ENCODE peak calls at places on chromosomes 2 and 18, in five cellular contexts. K is psoas muscle, O is cardiac muscle cell, W is DND-41, D is PC-3. I is an unnamed sample.

GRCh38 chr2:108942231-108943066 is 46.6 kb downstream of the EDAR start:
- DNase-seq in K (no peak), O (no peak), W (no peak), D (no peak), I (no peak)

GRCh38 chr2:239268082-239268481 is 132.7 kb downstream of the HDAC4 start:
- DNase-seq in K (peak), O (no peak), W (no peak), D (peak), I (peak)

GRCh38 chr2:64604929-64605550 is 48.7 kb downstream of the SERTAD2 start:
- DNase-seq in K (no peak), O (peak), W (no peak), D (no peak), I (no peak)

GRCh38 chr18:79697178-79697577 is 17.6 kb downstream of the CTDP1 start:
- DNase-seq in K (no peak), O (no peak), W (no peak), D (no peak), I (no peak)

GRCh38 chr2:123144082-123144481 is 881.0 kb upstream of the CNTNAP5 start:
- DNase-seq in K (no peak), O (no peak), W (no peak), D (no peak), I (no peak)

GRCh38 chr2:195535911-195536522 is 121.0 kb upstream of the SLC39A10 start:
- DNase-seq in K (no peak), O (no peak), W (peak), D (no peak), I (peak)

GRCh38 chr2:229003256-229003655 is 267.8 kb downstream of the PID1 start:
- DNase-seq in K (no peak), O (peak), W (no peak), D (no peak), I (no peak)

GRCh38 chr2:174836345-174836999 is 72.2 kb upstream of the CHRNA1 start:
- DNase-seq in K (no peak), O (peak), W (no peak), D (peak), I (no peak)

GRCh38 chr2:32946314-32947075 is at the start of gene LTBP1:
- DNase-seq in K (peak), O (peak), W (peak), D (peak), I (peak)

GRCh38 chr2:237441605-237442004 is 27.6 kb upstream of the COL6A3 start:
- DNase-seq in K (no peak), O (peak), W (no peak), D (no peak), I (peak)

GRCh38 chr2:159736048-159736447 is 23.7 kb downstream of the MARCHF7 start:
- DNase-seq in K (no peak), O (peak), W (no peak), D (no peak), I (no peak)

GRCh38 chr2:36246320-36246990 is 109.1 kb upstream of the CRIM1 start:
- DNase-seq in K (no peak), O (no peak), W (no peak), D (no peak), I (no peak)

GRCh38 chr2:85390941-85391669 is 19.1 kb downstream of the CAPG start:
- DNase-seq in K (peak), O (peak), W (peak), D (peak), I (peak)

GRCh38 chr2:73907840-73908452 is 15.1 kb downstream of the ACTG2 start:
- DNase-seq in K (no peak), O (peak), W (peak), D (peak), I (peak)

GRCh38 chr2:73285162-73285739 is 973 bp upstream of the FBXO41 start:
- DNase-seq in K (no peak), O (no peak), W (peak), D (no peak), I (peak)

GRCh38 chr2:70551156-70551555 is 2.5 kb downstream of the TGFA start:
- DNase-seq in K (no peak), O (no peak), W (no peak), D (no peak), I (peak)

GRCh38 chr2:226066873-226067272 is 667.4 kb downstream of the NYAP2 start:
- DNase-seq in K (no peak), O (no peak), W (no peak), D (no peak), I (no peak)

DNA sequence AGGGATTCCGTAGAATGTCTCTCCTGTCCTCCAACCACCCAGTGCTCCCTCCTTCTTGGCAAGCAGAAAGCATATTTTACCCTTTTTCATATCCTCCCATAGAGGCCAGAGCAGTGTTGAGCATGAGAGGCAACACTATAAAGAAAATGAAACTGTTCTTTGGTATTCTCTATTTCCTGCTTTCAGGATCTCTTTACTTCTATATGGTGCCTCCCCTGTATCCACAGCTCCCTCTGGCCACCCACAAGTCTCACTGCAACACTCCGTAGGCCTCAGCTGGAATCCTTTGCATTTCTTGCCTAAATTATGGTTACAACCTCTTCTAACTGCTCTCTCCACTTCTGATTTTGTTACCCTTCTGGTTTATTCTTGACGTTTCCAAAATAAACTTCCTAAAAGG is 74.9 kb upstream of the C2orf15 start:
- DNase-seq in K (no peak), O (peak), W (peak), D (peak), I (peak)
- TF ChIP-seq CTCF in K (no peak), O (peak), W (peak), D (peak), I (no peak)

GRCh38 chr18:5425721-5426120 is 118.1 kb downstream of the EPB41L3 start:
- DNase-seq in K (no peak), O (no peak), W (no peak), D (no peak), I (no peak)

GRCh38 chr18:5420909-5421308 is 122.9 kb downstream of the EPB41L3 start:
- DNase-seq in K (no peak), O (no peak), W (no peak), D (no peak), I (no peak)

GRCh38 chr18:5421981-5422380 is 121.8 kb downstream of the EPB41L3 start:
- DNase-seq in K (no peak), O (no peak), W (no peak), D (no peak), I (no peak)

GRCh38 chr18:5422626-5423025 is 121.2 kb downstream of the EPB41L3 start:
- DNase-seq in K (no peak), O (no peak), W (no peak), D (no peak), I (no peak)

GRCh38 chr18:5424903-5425302 is 118.9 kb downstream of the EPB41L3 start:
- DNase-seq in K (no peak), O (peak), W (peak), D (peak), I (no peak)
- TF ChIP-seq CTCF in K (peak), O (peak), W (peak), D (peak), I (peak)

DNA sequence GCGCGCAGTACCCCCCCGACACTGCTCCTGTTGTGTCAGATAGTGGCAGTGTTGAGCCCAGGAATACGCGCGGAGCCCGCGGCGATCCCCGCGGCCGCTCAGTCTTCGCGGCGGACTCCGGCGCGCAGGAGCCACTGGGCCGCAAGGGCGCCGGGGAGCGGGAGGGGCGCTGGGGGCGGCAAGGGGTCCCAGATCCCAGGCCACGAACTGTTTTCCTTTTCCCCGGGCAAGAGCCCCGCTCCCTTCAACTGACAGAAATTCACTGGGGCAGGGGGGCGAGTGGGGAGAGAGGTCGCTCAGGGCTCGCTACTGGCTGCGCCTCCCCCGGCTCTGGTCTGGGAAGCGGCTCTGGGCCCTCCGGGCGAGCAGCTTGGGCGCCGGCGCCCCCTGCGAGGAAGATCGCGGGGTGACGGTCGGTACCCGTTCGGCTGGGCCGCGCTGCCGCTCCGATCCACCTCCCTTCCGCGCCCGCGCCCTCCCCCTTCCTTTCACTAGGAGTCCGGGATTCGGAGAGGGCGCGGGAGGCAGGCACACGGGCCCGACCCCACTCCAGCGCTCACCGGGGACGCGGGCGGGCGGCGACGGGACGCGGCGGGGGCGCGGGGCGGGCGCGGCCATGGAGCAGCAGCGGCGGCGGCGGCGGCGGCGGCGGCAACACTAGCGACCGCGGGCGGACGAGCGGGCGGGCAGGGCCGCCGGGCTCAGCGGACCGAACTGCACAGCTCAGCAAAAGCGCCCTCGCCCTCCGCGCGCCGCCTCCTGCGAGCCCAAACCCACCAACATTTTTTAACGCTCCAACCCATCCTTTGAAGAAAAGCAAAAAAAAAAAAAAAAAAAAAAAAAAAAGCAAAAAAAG is 1.4 kb upstream of the SETBP1 start:
- DNase-seq in K (peak), O (peak), W (peak), D (peak), I (peak)
- TF ChIP-seq CTCF in K (peak), O (peak), W (peak), D (peak), I (peak)

DNA sequence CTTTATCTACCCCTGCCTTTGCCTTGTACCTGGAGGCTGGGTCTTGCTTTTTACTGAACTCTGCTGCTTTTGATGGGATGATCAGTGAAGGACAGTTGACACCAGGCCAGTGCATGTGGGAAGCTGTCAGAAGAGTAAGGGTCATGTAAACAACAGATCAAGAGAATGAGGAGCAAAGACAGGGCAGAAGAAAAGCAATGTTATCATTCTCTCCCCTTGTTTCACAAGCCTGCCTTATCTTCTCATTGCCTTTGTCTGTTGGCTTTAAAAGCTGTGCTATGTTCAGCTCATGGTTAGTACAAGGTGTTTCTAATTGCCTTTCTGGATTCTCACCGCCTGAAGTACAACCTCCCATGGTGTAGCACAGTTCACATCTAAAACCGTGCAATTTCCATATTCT is 27.6 kb downstream of the LYPD1 start:
- DNase-seq in K (no peak), O (no peak), W (no peak), D (no peak), I (no peak)
- TF ChIP-seq CTCF in K (no peak), O (no peak), W (no peak), D (no peak), I (no peak)

DNA sequence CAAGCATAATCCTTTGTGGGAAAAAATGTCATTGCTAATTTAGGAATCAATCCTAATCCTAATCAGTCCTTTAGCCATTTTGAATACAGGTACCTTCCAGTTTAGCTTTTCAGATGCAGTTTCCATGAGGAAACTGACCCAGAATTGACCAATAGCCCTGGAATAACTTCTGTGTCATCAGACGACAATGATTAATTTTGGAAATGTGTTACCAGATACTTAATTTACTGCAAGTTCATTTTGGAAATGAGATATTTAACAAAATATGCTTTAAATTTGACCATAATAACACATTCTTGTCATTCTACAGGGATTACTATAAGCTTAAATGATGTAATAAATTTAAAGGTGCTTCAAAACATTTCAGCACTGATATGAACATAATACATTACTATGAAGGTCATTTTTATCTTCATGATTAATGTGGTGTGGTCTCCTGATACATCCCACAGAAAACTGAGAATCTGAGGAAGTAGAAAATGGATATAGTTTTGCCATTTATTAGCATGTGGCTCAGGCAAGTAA is 129.8 kb upstream of the SH3BP4 start:
- DNase-seq in K (no peak), O (no peak), W (no peak), D (no peak), I (no peak)
- TF ChIP-seq CTCF in K (no peak), O (no peak), W (no peak), D (no peak), I (no peak)

GRCh38 chr2:102597788-102598187 is 21.6 kb upstream of the SLC9A2 start:
- DNase-seq in K (no peak), O (no peak), W (no peak), D (no peak), I (no peak)
- TF ChIP-seq CTCF in K (no peak), O (no peak), W (no peak), D (no peak), I (no peak)

DNA sequence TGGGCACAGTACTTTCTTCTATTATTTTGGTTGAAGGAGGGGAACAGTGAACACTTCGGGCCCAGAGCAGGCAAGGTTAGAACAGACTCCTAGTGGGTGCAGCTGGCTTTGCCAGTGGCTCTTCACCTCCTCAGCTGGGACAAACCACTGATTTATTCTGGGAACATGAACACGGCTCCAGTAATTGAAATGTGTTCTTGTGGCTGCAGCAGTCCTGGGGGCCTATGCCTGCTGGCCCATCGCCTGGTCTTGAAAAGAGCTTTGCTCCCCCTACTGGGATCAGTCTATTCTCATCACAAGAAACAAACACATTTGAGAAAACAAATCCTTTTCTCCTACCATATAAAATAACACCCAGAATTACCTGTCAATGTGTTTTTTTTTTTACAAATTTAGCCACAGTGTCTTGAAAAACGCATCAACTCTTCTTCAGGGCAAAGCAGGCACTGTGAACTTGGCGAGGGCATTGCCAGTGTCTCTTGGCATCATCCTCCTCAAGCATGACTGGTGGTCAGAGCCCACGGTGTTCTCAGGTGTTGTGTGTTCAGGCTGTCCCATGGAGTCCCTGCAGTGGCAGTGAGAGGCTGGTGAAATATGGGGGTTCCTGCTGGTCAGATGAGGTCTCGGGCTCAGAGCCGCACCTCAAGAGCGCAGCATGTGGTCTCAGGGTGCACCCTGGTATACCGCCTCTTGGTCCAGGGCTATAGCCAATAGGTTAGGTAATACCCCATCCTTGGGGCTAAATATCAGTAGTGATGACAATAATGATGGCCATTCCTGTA is 51.3 kb downstream of the RNF144A start:
- DNase-seq in K (no peak), O (peak), W (no peak), D (no peak), I (no peak)
- TF ChIP-seq CTCF in K (no peak), O (peak), W (no peak), D (no peak), I (no peak)

GRCh38 chr2:22694856-22695255 is 690.1 kb upstream of the KLHL29 start:
- DNase-seq in K (no peak), O (no peak), W (no peak), D (no peak), I (no peak)
- TF ChIP-seq CTCF in K (no peak), O (no peak), W (no peak), D (no peak), I (no peak)

GRCh38 chr2:31886700-31887099 is 124.1 kb downstream of the MEMO1 start:
- DNase-seq in K (no peak), O (peak), W (no peak), D (peak), I (peak)
- TF ChIP-seq CTCF in K (peak), O (peak), W (peak), D (peak), I (no peak)